ENCODE peak calls at places on chromosomes 3 and 15, in six cellular contexts. One of them, this sample, is unnamed.

GRCh38 chr15:86038491-86038890 is 41.2 kb upstream of the AGBL1 start:
- DNase-seq in H54: no peak
- DNase-seq in body of pancreas: no peak
- DNase-seq in GM12891: no peak
- DNase-seq in lower leg skin: no peak
- DNase-seq in GM12892: no peak
- DNase-seq in this sample: no peak

GRCh38 chr3:143731776-143732175 is 116.5 kb downstream of the SLC9A9 start:
- DNase-seq in H54: no peak
- DNase-seq in body of pancreas: no peak
- DNase-seq in GM12891: no peak
- DNase-seq in lower leg skin: no peak
- DNase-seq in GM12892: no peak
- DNase-seq in this sample: no peak

GRCh38 chr15:43872416-43873020 is 45.7 kb downstream of the WDR76 start:
- DNase-seq in H54: peak
- DNase-seq in body of pancreas: peak
- DNase-seq in GM12891: no peak
- DNase-seq in lower leg skin: no peak
- DNase-seq in GM12892: no peak
- DNase-seq in this sample: peak

GRCh38 chr3:12395349-12396012 is 88.8 kb upstream of the TSEN2 start:
- DNase-seq in H54: no peak
- DNase-seq in body of pancreas: no peak
- DNase-seq in GM12891: peak
- DNase-seq in lower leg skin: no peak
- DNase-seq in GM12892: peak
- DNase-seq in this sample: no peak

GRCh38 chr3:35673017-35673416 is 33.7 kb downstream of the ARPP21 start:
- DNase-seq in H54: no peak
- DNase-seq in body of pancreas: no peak
- DNase-seq in GM12891: no peak
- DNase-seq in lower leg skin: no peak
- DNase-seq in GM12892: no peak
- DNase-seq in this sample: no peak

GRCh38 chr3:146092230-146092629 is 68.8 kb downstream of the PLOD2 start:
- DNase-seq in H54: no peak
- DNase-seq in body of pancreas: no peak
- DNase-seq in GM12891: no peak
- DNase-seq in lower leg skin: no peak
- DNase-seq in GM12892: no peak
- DNase-seq in this sample: no peak

GRCh38 chr3:58366699-58367098 is 34.0 kb downstream of the PXK start:
- DNase-seq in H54: no peak
- DNase-seq in body of pancreas: no peak
- DNase-seq in GM12891: no peak
- DNase-seq in lower leg skin: no peak
- DNase-seq in GM12892: no peak
- DNase-seq in this sample: no peak

GRCh38 chr15:94412979-94413741 is 181.8 kb downstream of the MCTP2 start:
- DNase-seq in H54: no peak
- DNase-seq in body of pancreas: no peak
- DNase-seq in GM12891: no peak
- DNase-seq in lower leg skin: no peak
- DNase-seq in GM12892: no peak
- DNase-seq in this sample: no peak

GRCh38 chr3:4993276-4994143 is 14.3 kb downstream of the BHLHE40 start:
- DNase-seq in H54: no peak
- DNase-seq in body of pancreas: peak
- DNase-seq in GM12891: no peak
- DNase-seq in lower leg skin: no peak
- DNase-seq in GM12892: no peak
- DNase-seq in this sample: no peak

GRCh38 chr3:15476378-15476777 is 45.1 kb downstream of the COLQ start:
- DNase-seq in H54: no peak
- DNase-seq in body of pancreas: no peak
- DNase-seq in GM12891: no peak
- DNase-seq in lower leg skin: no peak
- DNase-seq in GM12892: no peak
- DNase-seq in this sample: no peak

GRCh38 chr15:90816401-90817116 is 51.8 kb upstream of the FURIN start:
- DNase-seq in H54: no peak
- DNase-seq in body of pancreas: no peak
- DNase-seq in GM12891: no peak
- DNase-seq in lower leg skin: peak
- DNase-seq in GM12892: no peak
- DNase-seq in this sample: no peak

GRCh38 chr3:105423392-105423791 is 56.7 kb downstream of the ALCAM start:
- DNase-seq in H54: no peak
- DNase-seq in body of pancreas: no peak
- DNase-seq in GM12891: no peak
- DNase-seq in lower leg skin: no peak
- DNase-seq in GM12892: no peak
- DNase-seq in this sample: no peak

GRCh38 chr3:52221563-52222318 is 3.7 kb downstream of the TLR9 start:
- DNase-seq in H54: no peak
- DNase-seq in body of pancreas: no peak
- DNase-seq in GM12891: no peak
- DNase-seq in lower leg skin: no peak
- DNase-seq in GM12892: no peak
- DNase-seq in this sample: peak

GRCh38 chr15:101488300-101489164 is 975 bp downstream of the PCSK6 start:
- DNase-seq in H54: no peak
- DNase-seq in body of pancreas: no peak
- DNase-seq in GM12891: no peak
- DNase-seq in lower leg skin: peak
- DNase-seq in GM12892: no peak
- DNase-seq in this sample: no peak

GRCh38 chr15:90868261-90868689 is at the start of gene FURIN:
- DNase-seq in H54: no peak
- DNase-seq in body of pancreas: no peak
- DNase-seq in GM12891: no peak
- DNase-seq in lower leg skin: no peak
- DNase-seq in GM12892: no peak
- DNase-seq in this sample: no peak

GRCh38 chr15:65920825-65921309 is 51.6 kb downstream of the RAB11A start:
- DNase-seq in H54: no peak
- DNase-seq in body of pancreas: no peak
- DNase-seq in GM12891: no peak
- DNase-seq in lower leg skin: no peak
- DNase-seq in GM12892: no peak
- DNase-seq in this sample: no peak

GRCh38 chr3:134460965-134461364 is 24.8 kb downstream of the ANAPC13 start:
- DNase-seq in H54: no peak
- DNase-seq in body of pancreas: no peak
- DNase-seq in GM12891: no peak
- DNase-seq in lower leg skin: no peak
- DNase-seq in GM12892: no peak
- DNase-seq in this sample: no peak
- TF ChIP-seq POLR2A in H54: no peak
- TF ChIP-seq POLR2A in body of pancreas: no peak
- TF ChIP-seq POLR2A in GM12891: no peak
- TF ChIP-seq POLR2A in lower leg skin: no peak
- TF ChIP-seq POLR2A in GM12892: no peak
- TF ChIP-seq POLR2A in this sample: no peak

DNA sequence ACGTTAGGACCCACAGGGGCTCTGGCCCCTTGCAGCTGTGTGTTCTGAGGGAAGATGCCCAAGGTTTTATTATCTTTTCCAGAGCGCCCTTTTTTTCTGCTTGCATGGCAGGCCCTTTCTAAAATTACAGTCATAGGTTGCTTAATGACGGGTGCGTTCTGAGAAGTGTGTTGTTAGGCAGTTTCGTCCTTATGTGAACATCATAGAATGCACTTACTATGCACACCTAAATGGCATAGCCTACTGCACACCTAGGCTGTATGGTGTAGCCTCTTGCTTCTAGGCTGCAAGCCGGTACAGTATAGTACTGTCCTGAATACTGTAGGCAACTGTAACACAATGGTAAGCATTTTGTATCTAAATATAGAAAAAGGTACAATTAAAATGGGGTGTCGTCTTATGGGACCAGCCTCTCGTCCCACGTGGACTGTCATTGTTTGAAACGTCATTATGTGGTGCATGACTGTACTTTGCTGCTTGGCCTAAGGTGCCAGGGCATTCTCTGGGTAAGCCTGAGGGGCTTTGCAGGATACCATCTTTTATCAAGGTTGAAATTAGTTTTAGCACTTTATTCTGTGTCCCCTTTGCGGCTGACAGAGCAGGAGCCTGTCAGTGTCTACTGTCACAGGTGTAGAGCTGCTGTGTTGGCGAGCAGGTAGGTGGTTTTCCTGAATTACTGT is 10.9 kb downstream of the KLF13 start:
- DNase-seq in H54: no peak
- DNase-seq in body of pancreas: no peak
- DNase-seq in GM12891: no peak
- DNase-seq in lower leg skin: no peak
- DNase-seq in GM12892: no peak
- DNase-seq in this sample: no peak
- TF ChIP-seq POLR2A in H54: no peak
- TF ChIP-seq POLR2A in body of pancreas: no peak
- TF ChIP-seq POLR2A in GM12891: no peak
- TF ChIP-seq POLR2A in lower leg skin: no peak
- TF ChIP-seq POLR2A in GM12892: no peak
- TF ChIP-seq POLR2A in this sample: no peak

GRCh38 chr15:35690698-35691116 is 144.7 kb upstream of the DPH6 start:
- DNase-seq in H54: no peak
- DNase-seq in body of pancreas: no peak
- DNase-seq in GM12891: no peak
- DNase-seq in lower leg skin: no peak
- DNase-seq in GM12892: no peak
- DNase-seq in this sample: peak
- TF ChIP-seq POLR2A in H54: no peak
- TF ChIP-seq POLR2A in body of pancreas: no peak
- TF ChIP-seq POLR2A in GM12891: no peak
- TF ChIP-seq POLR2A in lower leg skin: no peak
- TF ChIP-seq POLR2A in GM12892: no peak
- TF ChIP-seq POLR2A in this sample: no peak

GRCh38 chr15:75622505-75622904 is 3.0 kb downstream of the SNUPN start:
- DNase-seq in H54: no peak
- DNase-seq in body of pancreas: no peak
- DNase-seq in GM12891: no peak
- DNase-seq in lower leg skin: no peak
- DNase-seq in GM12892: no peak
- DNase-seq in this sample: no peak

GRCh38 chr15:75620776-75621536 is 4.6 kb downstream of the SNUPN start:
- DNase-seq in H54: peak
- DNase-seq in body of pancreas: peak
- DNase-seq in GM12891: no peak
- DNase-seq in lower leg skin: peak
- DNase-seq in GM12892: no peak
- DNase-seq in this sample: peak

GRCh38 chr15:75620043-75620775 is 5.3 kb downstream of the SNUPN start:
- DNase-seq in H54: no peak
- DNase-seq in body of pancreas: no peak
- DNase-seq in GM12891: no peak
- DNase-seq in lower leg skin: no peak
- DNase-seq in GM12892: no peak
- DNase-seq in this sample: peak

DNA sequence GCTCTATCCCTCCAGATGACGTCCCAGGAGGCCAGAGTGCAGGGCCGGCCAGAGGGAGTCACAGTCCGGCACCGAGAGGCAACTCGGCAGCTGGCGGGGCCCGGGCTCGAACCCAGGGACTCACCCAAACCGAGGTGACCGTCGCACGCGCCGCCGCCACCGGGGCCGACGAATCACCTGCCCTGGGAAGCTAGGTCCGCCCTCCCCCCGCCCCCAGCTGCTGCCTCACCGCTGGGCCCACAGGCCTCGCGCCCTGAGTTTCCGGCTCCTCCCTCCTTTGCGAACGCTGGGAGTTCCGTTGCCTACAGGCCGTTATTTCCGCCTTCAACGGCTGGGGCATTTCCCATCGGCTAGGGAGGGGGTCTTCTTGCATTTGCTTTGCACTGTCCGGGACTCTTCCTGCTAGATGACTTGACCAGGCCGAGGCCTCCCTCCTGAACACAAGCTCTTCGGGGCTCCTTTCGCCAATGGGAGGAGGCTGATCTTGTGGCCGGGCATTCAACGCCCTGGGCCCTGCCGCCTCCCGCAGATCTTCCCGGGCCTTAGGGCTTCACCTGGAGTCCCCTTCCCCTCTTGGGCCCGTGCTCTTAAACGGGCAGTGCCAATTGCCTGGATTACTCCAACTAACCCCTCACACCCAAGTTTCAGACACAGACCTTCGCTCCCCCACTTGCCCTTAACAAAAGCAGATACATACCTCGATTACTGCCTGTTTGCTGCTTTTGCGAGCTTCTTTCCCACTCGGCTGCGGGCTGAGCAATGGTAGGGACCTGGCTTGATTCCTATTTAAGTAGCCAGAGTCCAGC is at the start of gene SNUPN:
- DNase-seq in H54: peak
- DNase-seq in body of pancreas: peak
- DNase-seq in GM12891: peak
- DNase-seq in lower leg skin: peak
- DNase-seq in GM12892: peak
- DNase-seq in this sample: peak
- TF ChIP-seq POLR2A in H54: peak
- TF ChIP-seq POLR2A in body of pancreas: peak
- TF ChIP-seq POLR2A in GM12891: no peak
- TF ChIP-seq POLR2A in lower leg skin: no peak
- TF ChIP-seq POLR2A in GM12892: peak
- TF ChIP-seq POLR2A in this sample: no peak

This sample was measured in uterus.